ENCODE peak calls at places on chromosomes 6 and 20, in eight cellular contexts. I, P, M, S, U, E, V and A are unnamed samples.

GRCh38 chr6:98825602-98826230 is 8.7 kb upstream of the POU3F2 start:
- DNase-seq in I (no peak), P (no peak), M (no peak), S (no peak), U (no peak), E (no peak), V (no peak), A (no peak)

GRCh38 chr6:149964243-149965190 is 774 bp downstream of the ULBP1 start:
- DNase-seq in I (no peak), P (no peak), M (no peak), S (no peak), U (peak; percentile 16), E (no peak), V (peak; percentile 43), A (no peak)

GRCh38 chr20:51525241-51526104 is 17.0 kb downstream of the NFATC2 start:
- DNase-seq in I (no peak), P (no peak), M (no peak), S (no peak), U (no peak), E (no peak), V (no peak), A (no peak)

GRCh38 chr6:131400054-131400781 is 172.8 kb upstream of the ARG1 start:
- DNase-seq in I (no peak), P (no peak), M (no peak), S (peak; percentile 87), U (peak; percentile 67), E (peak; percentile 34), V (peak; percentile 87), A (peak; percentile 90)

GRCh38 chr6:93746892-93747291 is 327.5 kb upstream of the EPHA7 start:
- DNase-seq in I (no peak), P (no peak), M (no peak), S (no peak), U (no peak), E (no peak), V (no peak), A (no peak)

GRCh38 chr6:112502348-112503130 is 155.4 kb downstream of the RFPL4B start:
- DNase-seq in I (no peak), P (no peak), M (no peak), S (no peak), U (peak; percentile 41), E (no peak), V (no peak), A (no peak)

GRCh38 chr6:686528-686927 is 6.4 kb downstream of the EXOC2 start:
- DNase-seq in I (no peak), P (no peak), M (no peak), S (no peak), U (no peak), E (no peak), V (no peak), A (peak; percentile 41)

GRCh38 chr6:83708546-83708969 is 343 bp downstream of the SNAP91 start:
- DNase-seq in I (no peak), P (no peak), M (peak; percentile 32), S (no peak), U (no peak), E (no peak), V (peak; percentile 6), A (no peak)

GRCh38 chr6:41204156-41204555 is 3.2 kb upstream of the TREML2 start:
- DNase-seq in I (no peak), P (no peak), M (no peak), S (no peak), U (no peak), E (no peak), V (no peak), A (no peak)

GRCh38 chr6:41200296-41200900 is 551 bp downstream of the TREML2 start:
- DNase-seq in I (no peak), P (no peak), M (peak; percentile 33), S (no peak), U (no peak), E (no peak), V (no peak), A (peak; percentile 9)

GRCh38 chr6:41201784-41202181 is 834 bp upstream of the TREML2 start:
- DNase-seq in I (no peak), P (no peak), M (no peak), S (no peak), U (no peak), E (no peak), V (no peak), A (no peak)

GRCh38 chr6:41199427-41200246 is 1.3 kb downstream of the TREML2 start:
- DNase-seq in I (no peak), P (no peak), M (no peak), S (no peak), U (no peak), E (no peak), V (no peak), A (no peak)

DNA sequence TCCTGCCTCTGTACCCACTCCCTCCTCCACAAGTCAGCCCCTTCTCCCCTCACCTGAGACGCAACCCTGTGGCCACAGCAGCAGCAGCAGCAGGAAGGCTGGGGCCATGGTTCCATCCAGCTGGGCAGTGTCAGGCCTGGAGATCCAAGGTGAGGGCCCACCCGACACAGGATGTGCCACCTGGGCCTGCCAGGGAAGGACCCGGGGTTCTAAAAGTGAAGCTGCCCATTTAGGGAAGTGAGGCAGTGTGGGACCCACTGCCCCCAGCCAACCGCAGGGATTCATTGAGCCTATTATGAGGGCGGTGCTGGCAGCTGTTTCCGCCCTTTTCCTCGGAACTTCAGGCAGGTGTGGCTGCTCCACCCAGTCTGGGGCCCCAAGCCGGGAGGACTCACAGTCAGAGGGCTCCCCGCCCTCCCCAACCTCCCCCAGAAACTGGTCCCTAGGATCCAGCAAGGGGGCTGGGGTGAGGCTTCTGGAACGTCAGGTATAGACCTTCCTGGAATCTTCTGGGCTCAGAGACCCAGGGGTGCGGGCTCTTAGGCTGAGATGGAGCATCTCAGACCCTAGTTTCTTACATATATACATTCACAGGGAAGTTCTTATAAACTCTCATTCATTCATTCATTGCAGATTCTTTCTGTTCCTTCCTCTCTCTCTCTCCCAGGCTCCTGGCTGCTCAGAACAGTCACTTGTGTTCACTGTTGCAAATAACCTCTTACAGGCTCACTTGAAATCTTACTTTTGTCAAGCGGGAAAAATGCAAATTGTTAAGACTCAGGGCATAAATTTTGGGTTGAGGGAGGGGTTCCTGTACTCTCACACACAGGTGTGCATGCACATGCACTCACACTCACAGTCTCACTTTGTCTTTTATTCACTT is at the start of gene TREML2:
- DNase-seq in I (no peak), P (no peak), M (no peak), S (no peak), U (no peak), E (no peak), V (no peak), A (no peak)
- H3K4me3 ChIP-seq in I (no peak within 1 kb of the TSS), P (no peak within 1 kb of the TSS), M (no peak within 1 kb of the TSS), S (no peak within 1 kb of the TSS), U (no peak within 1 kb of the TSS), E (no peak within 1 kb of the TSS), V (no peak within 1 kb of the TSS), A (no peak within 1 kb of the TSS)

DNA sequence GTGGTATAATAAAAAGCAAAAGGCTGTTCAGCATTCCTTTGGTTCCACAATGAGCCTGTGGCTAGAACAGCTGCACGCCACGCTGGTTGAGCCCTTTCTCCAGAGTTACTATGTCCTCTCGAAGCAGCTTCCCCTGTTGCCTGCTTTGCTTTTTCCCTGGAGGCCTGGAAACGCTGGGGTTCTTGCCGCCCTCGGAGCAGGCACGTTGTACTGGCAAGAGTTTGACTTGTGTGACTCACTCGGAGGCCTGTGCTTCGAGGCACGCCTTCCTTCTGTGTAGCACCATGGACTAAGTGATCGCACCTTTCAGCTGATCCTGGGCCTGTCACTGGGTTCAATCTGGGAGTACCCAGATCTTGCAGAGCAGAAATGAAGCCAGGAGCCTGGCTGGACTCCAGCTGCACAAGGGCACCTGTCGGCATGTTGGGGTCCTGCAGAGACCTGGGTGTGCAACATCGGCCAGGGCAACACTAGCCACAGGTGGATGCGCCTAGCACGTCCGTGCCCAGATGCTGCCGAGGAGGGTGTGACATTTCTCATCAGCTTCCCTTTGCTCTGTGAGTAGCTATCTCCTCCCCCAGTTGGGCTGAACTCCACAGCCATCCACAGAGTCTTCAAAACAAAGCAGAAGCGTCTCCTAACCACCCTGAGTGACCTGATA is 5.3 kb downstream of the INSM1 start:
- DNase-seq in I (no peak), P (no peak), M (no peak), S (peak; percentile 15), U (peak; percentile 26), E (peak; percentile 24), V (peak; percentile 50), A (peak; percentile 49)
- H3K4me3 ChIP-seq in I (no peak overlapping the region), P (no peak overlapping the region), M (no peak overlapping the region), S (no peak overlapping the region), U (no peak overlapping the region), E (no peak overlapping the region), V (no peak overlapping the region), A (no peak overlapping the region)

GRCh38 chr20:58623579-58624473 is 27.3 kb upstream of the STX16 start:
- DNase-seq in I (no peak), P (peak; percentile 62), M (no peak), S (peak; percentile 85), U (peak; percentile 97), E (peak; percentile 79), V (peak; percentile 93), A (peak; percentile 90)

GRCh38 chr20:58621906-58622548 is 29.1 kb upstream of the STX16 start:
- DNase-seq in I (no peak), P (no peak), M (no peak), S (no peak), U (no peak), E (no peak), V (no peak), A (no peak)

GRCh38 chr20:58625585-58625984 is 25.5 kb upstream of the STX16 start:
- DNase-seq in I (no peak), P (no peak), M (no peak), S (peak; percentile 84), U (peak; percentile 25), E (no peak), V (no peak), A (no peak)

GRCh38 chr20:58624687-58625086 is 26.4 kb upstream of the STX16 start:
- DNase-seq in I (no peak), P (no peak), M (no peak), S (no peak), U (no peak), E (no peak), V (no peak), A (no peak)

DNA sequence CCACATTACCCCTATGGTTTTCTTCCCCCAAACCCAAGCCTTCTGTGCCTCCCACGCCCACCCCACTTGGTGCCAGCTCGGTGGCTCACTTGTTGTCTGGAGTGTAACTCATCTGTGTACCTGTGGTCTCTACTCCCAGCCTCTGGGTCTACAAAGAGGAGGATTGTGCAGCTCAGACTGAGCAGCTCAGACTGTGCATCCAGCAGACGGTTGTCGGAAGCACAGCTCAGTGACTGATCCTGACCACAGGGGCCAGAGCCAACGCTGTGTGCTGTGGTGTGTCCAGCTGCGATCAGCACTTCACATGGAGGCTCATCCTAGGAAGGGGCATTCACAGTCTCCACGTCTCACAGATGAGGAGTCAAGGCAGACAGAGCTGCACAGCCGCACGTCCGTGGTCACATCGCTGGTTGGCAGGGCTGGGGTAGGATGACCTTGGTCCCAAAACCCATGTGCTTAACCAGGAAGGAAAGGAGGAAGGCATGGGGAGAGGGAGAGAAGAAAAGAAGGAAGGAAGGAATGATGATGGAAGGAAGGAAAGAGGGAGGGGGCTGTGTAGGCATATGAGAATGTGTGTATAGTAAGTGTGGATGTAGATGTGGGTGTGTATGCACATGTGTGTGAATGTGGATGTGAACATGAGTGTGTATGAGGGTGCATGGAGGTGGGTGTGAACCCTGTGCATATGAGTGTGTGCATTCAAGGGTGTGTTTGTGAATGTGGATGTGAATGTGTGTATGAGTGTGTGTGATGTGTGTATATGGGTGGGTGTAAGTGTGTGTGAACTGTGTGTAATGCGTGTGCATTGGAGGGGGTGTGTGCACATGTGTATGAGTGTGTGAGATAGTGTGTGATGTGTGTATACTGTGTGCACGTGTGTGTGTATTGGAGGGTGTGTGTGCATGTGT is 28.2 kb upstream of the STX16 start:
- DNase-seq in I (no peak), P (no peak), M (no peak), S (no peak), U (peak; percentile 33), E (no peak), V (no peak), A (no peak)
- H3K4me3 ChIP-seq in I (no peak overlapping the region), P (no peak overlapping the region), M (no peak overlapping the region), S (no peak overlapping the region), U (no peak overlapping the region), E (no peak overlapping the region), V (no peak overlapping the region), A (no peak overlapping the region)

GRCh38 chr6:79168695-79168980 is 65.8 kb downstream of the HMGN3 start:
- DNase-seq in I (no peak), P (no peak), M (no peak), S (no peak), U (peak; percentile 1), E (no peak), V (no peak), A (peak; percentile 54)
- H3K4me3 ChIP-seq in I (no peak overlapping the region), P (no peak overlapping the region), M (no peak overlapping the region), S (no peak overlapping the region), U (no peak overlapping the region), E (no peak overlapping the region), V (no peak overlapping the region), A (no peak overlapping the region)